ENCODE peak calls at places on chromosome 1, in nine cellular contexts. E is astrocyte of the spinal cord; U is dorsolateral prefrontal cortex; W is HepG2; T is transverse colon; Z is A549; X is CD8-positive, alpha-beta memory T cell; S is fibroblast of pulmonary artery; C is left ventricle myocardium inferior. G is an unnamed sample.

GRCh38 chr1:53697671-53698380 is 41.1 kb downstream of the GLIS1 start:
- DNase-seq in E (no peak), U (peak; percentile 27), W (no peak), T (peak; percentile 20), Z (no peak), X (no peak), S (peak; percentile 52), C (no peak), G (peak; percentile 69)

GRCh38 chr1:187383366-187383765 is 554.6 kb downstream of the PLA2G4A start:
- DNase-seq in E (no peak), U (no peak), W (peak; percentile 7), T (no peak), Z (no peak), X (no peak), S (no peak), C (no peak), G (no peak)

GRCh38 chr1:217333939-217334338 is 297.0 kb downstream of the GPATCH2 start:
- DNase-seq in E (peak; percentile 6), U (no peak), W (peak; percentile 10), T (peak; percentile 9), Z (peak; percentile 26), X (no peak), S (peak; percentile 32), C (no peak), G (no peak)

GRCh38 chr1:114003431-114003830 is 24.2 kb downstream of the OLFML3 start:
- DNase-seq in E (no peak), U (no peak), W (no peak), T (no peak), Z (no peak), X (no peak), S (peak; percentile 11), C (no peak), G (no peak)

GRCh38 chr1:242245255-242245654 is 246.4 kb upstream of the MAP1LC3C start:
- DNase-seq in E (no peak), U (peak; percentile 48), W (no peak), T (no peak), Z (no peak), X (no peak), S (no peak), C (no peak), G (no peak)

GRCh38 chr1:233424727-233425222 is 97.3 kb downstream of the MAP3K21 start:
- DNase-seq in E (no peak), U (no peak), W (no peak), T (no peak), Z (peak; percentile 45), X (no peak), S (peak; percentile 13), C (no peak), G (no peak)

GRCh38 chr1:108815566-108815965 is 41.3 kb downstream of the AKNAD1 start:
- DNase-seq in E (peak; percentile 27), U (no peak), W (no peak), T (no peak), Z (no peak), X (no peak), S (peak; percentile 15), C (no peak), G (no peak)

GRCh38 chr1:30270468-30270867 is 452.9 kb downstream of the MATN1 start:
- DNase-seq in E (no peak), U (no peak), W (no peak), T (no peak), Z (no peak), X (no peak), S (no peak), C (no peak), G (no peak)

GRCh38 chr1:214719207-214719606 is 116.2 kb downstream of the CENPF start:
- DNase-seq in E (no peak), U (no peak), W (no peak), T (no peak), Z (peak; percentile 4), X (no peak), S (no peak), C (no peak), G (no peak)

GRCh38 chr1:229880271-229881170 is 186.5 kb upstream of the GALNT2 start:
- DNase-seq in E (no peak), U (no peak), W (no peak), T (no peak), Z (no peak), X (no peak), S (no peak), C (no peak), G (no peak)

GRCh38 chr1:159132271-159132881 is 39.0 kb upstream of the CADM3 start:
- DNase-seq in E (peak; percentile 63), U (peak; percentile 65), W (peak; percentile 40), T (peak; percentile 49), Z (peak; percentile 61), X (peak; percentile 67), S (peak; percentile 75), C (peak; percentile 23), G (peak; percentile 12)

GRCh38 chr1:3903141-3904005 is 3.3 kb upstream of the C1orf174 start:
- DNase-seq in E (peak; percentile 4), U (peak; percentile 17), W (peak; percentile 57), T (peak; percentile 40), Z (no peak), X (peak; percentile 57), S (no peak), C (no peak), G (peak; percentile 35)

GRCh38 chr1:233998926-233999325 is 94.5 kb downstream of the SLC35F3 start:
- DNase-seq in E (no peak), U (no peak), W (no peak), T (no peak), Z (no peak), X (no peak), S (no peak), C (no peak), G (no peak)

GRCh38 chr1:87331319-87332269 is 2.9 kb downstream of the LMO4 start:
- DNase-seq in E (peak; percentile 73), U (peak; percentile 38), W (peak; percentile 55), T (peak; percentile 83), Z (peak; percentile 49), X (peak; percentile 80), S (peak; percentile 69), C (peak; percentile 86), G (no peak)

GRCh38 chr1:59553381-59553780 is 256.5 kb downstream of the FGGY start:
- DNase-seq in E (no peak), U (no peak), W (no peak), T (no peak), Z (no peak), X (no peak), S (no peak), C (no peak), G (no peak)

GRCh38 chr1:214193691-214194090 is 87.3 kb upstream of the SMYD2 start:
- DNase-seq in E (no peak), U (no peak), W (no peak), T (no peak), Z (no peak), X (no peak), S (no peak), C (no peak), G (no peak)

GRCh38 chr1:205447457-205448415 is 8.1 kb downstream of the BLACAT1 start:
- DNase-seq in E (no peak), U (no peak), W (no peak), T (no peak), Z (no peak), X (no peak), S (peak; percentile 43), C (no peak), G (no peak)

GRCh38 chr1:19390901-19391595 is 78.9 kb downstream of the SLC66A1 start:
- DNase-seq in E (peak; percentile 93), U (peak; percentile 40), W (no peak), T (peak; percentile 71), Z (peak; percentile 12), X (peak; percentile 77), S (peak; percentile 72), C (peak; percentile 49), G (peak; percentile 20)

GRCh38 chr1:168170552-168171508 is 7.9 kb upstream of the TIPRL start:
- DNase-seq in E (no peak), U (no peak), W (no peak), T (no peak), Z (no peak), X (no peak), S (no peak), C (no peak), G (no peak)

GRCh38 chr1:7434566-7434965 is 336.5 kb upstream of the VAMP3 start:
- DNase-seq in E (no peak), U (no peak), W (no peak), T (no peak), Z (no peak), X (peak; percentile 8), S (no peak), C (no peak), G (no peak)

GRCh38 chr1:74819062-74819461 is 86.1 kb downstream of the TYW3 start:
- DNase-seq in E (peak; percentile 23), U (no peak), W (no peak), T (no peak), Z (no peak), X (no peak), S (no peak), C (no peak), G (no peak)

GRCh38 chr1:115062542-115063004 is 26.7 kb downstream of the TSPAN2 start:
- DNase-seq in E (peak; percentile 86), U (no peak), W (no peak), T (peak; percentile 66), Z (no peak), X (peak; percentile 99), S (no peak), C (peak; percentile 42), G (no peak)

GRCh38 chr1:45924736-45925135 is 121.3 kb downstream of the MAST2 start:
- DNase-seq in E (peak; percentile 13), U (no peak), W (no peak), T (no peak), Z (peak; percentile 10), X (no peak), S (peak; percentile 72), C (no peak), G (no peak)
- H3K4me3 ChIP-seq in E (no peak overlapping the region), U (no peak overlapping the region), W (no peak overlapping the region), T (no peak overlapping the region), Z (no peak overlapping the region), X (no peak overlapping the region), S (no peak overlapping the region), C (no peak overlapping the region), G (no peak overlapping the region)

GRCh38 chr1:33050221-33051076 is 13.8 kb upstream of the AK2 start:
- DNase-seq in E (peak; percentile 79), U (no peak), W (peak; percentile 60), T (no peak), Z (peak; percentile 74), X (no peak), S (peak; percentile 92), C (no peak), G (peak; percentile 60)
- H3K4me3 ChIP-seq in E (no peak overlapping the region), U (no peak overlapping the region), W (no peak overlapping the region), T (no peak overlapping the region), Z (no peak overlapping the region), X (no peak overlapping the region), S (no peak overlapping the region), C (no peak overlapping the region), G (no peak overlapping the region)

DNA sequence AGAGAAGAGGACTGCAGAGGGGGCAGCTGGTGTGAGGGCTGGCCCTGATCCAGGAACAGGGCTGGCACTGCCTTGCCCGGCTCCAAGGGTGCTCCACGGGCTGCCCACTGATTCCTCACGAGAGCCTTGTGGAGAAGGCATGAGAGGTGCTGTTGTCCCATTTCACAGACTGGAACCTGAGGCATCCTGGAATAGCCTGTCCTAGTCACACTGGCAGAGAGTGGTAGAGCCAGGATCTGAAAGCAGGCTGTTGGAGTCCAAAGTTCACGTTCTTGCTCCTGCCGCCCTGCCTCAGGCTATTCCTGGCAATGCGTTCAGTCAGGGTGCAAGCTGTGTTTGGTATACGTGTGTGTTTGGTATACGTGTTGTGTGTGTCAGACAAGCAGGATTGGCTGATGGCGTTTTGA is 1.8 kb downstream of the RER1 start:
- DNase-seq in E (no peak), U (no peak), W (peak; percentile 42), T (peak; percentile 50), Z (no peak), X (no peak), S (no peak), C (no peak), G (no peak)
- H3K4me3 ChIP-seq in E (no peak overlapping the region), U (no peak overlapping the region), W (no peak overlapping the region), T (no peak overlapping the region), Z (peak overlapping the region; percentile 100), X (no peak overlapping the region), S (no peak overlapping the region), C (peak overlapping the region; percentile 91), G (no peak overlapping the region)

GRCh38 chr1:80892452-80892995 is 908.2 kb upstream of the ADGRL2 start:
- DNase-seq in E (peak; percentile 10), U (no peak), W (no peak), T (no peak), Z (no peak), X (no peak), S (peak; percentile 26), C (no peak), G (no peak)
- H3K4me3 ChIP-seq in E (no peak overlapping the region), U (peak overlapping the region; percentile 20), W (no peak overlapping the region), T (no peak overlapping the region), Z (no peak overlapping the region), X (no peak overlapping the region), S (no peak overlapping the region), C (no peak overlapping the region), G (no peak overlapping the region)